ENCODE peak calls at places on chromosomes 4 and X, in six cellular contexts. N, M, R, Y, P and G are unnamed samples.

GRCh38 chr4:184653650-184654049 is 4.1 kb downstream of the PRIMPOL start:
- DNase-seq in N (no peak), M (peak), R (no peak), Y (no peak), P (no peak), G (no peak)

GRCh38 chr4:47031713-47032404 is 492 bp downstream of the GABRB1 start:
- DNase-seq in N (no peak), M (no peak), R (no peak), Y (no peak), P (no peak), G (no peak)

GRCh38 chr4:73573794-73574528 is 46.3 kb downstream of the RASSF6 start:
- DNase-seq in N (no peak), M (peak), R (peak), Y (no peak), P (peak), G (peak)

GRCh38 chrX:155215443-155216178 is 649 bp upstream of the VBP1 start:
- DNase-seq in N (no peak), M (no peak), R (no peak), Y (no peak), P (no peak), G (no peak)

GRCh38 chrX:130085551-130085986 is 24.7 kb downstream of the ELF4 start:
- DNase-seq in N (no peak), M (no peak), R (peak), Y (no peak), P (no peak), G (no peak)

GRCh38 chrX:101417981-101418841 is 10.2 kb downstream of the HNRNPH2 start:
- DNase-seq in N (peak), M (no peak), R (peak), Y (peak), P (peak), G (no peak)

GRCh38 chrX:38282044-38282443 is 45.3 kb downstream of the RPGR start:
- DNase-seq in N (no peak), M (no peak), R (no peak), Y (no peak), P (no peak), G (no peak)

GRCh38 chr4:77001907-77002306 is 52.4 kb downstream of the SEPTIN11 start:
- DNase-seq in N (no peak), M (no peak), R (no peak), Y (no peak), P (no peak), G (no peak)

GRCh38 chr4:111494471-111494870 is 650.8 kb upstream of the FAM241A start:
- DNase-seq in N (no peak), M (no peak), R (no peak), Y (no peak), P (no peak), G (no peak)

GRCh38 chr4:168151313-168151712 is 59.0 kb downstream of the ANXA10 start:
- DNase-seq in N (no peak), M (no peak), R (no peak), Y (no peak), P (peak), G (no peak)

GRCh38 chrX:42930951-42931350 is 153.0 kb upstream of the PPP1R2C start:
- DNase-seq in N (no peak), M (no peak), R (no peak), Y (no peak), P (no peak), G (no peak)

GRCh38 chr4:41129128-41129754 is 85.1 kb downstream of the APBB2 start:
- DNase-seq in N (no peak), M (no peak), R (no peak), Y (no peak), P (no peak), G (no peak)

GRCh38 chr4:69038582-69038981 is 57.7 kb upstream of the UGT2B7 start:
- DNase-seq in N (no peak), M (no peak), R (no peak), Y (no peak), P (no peak), G (no peak)

GRCh38 chr4:6198768-6199343 is 1.5 kb downstream of the JAKMIP1 start:
- DNase-seq in N (no peak), M (no peak), R (no peak), Y (no peak), P (peak), G (no peak)
- TF ChIP-seq CTCF in N (no peak), M (no peak), R (no peak), Y (no peak), P (peak), G (no peak)

GRCh38 chr4:120921456-120922389 is 803 bp downstream of the PRDM5 start:
- DNase-seq in N (no peak), M (peak), R (peak), Y (peak), P (peak), G (no peak)

GRCh38 chr4:120918788-120919187 is 3.7 kb downstream of the PRDM5 start:
- DNase-seq in N (no peak), M (no peak), R (no peak), Y (no peak), P (no peak), G (no peak)

GRCh38 chr4:120918092-120918491 is 4.4 kb downstream of the PRDM5 start:
- DNase-seq in N (no peak), M (no peak), R (no peak), Y (no peak), P (no peak), G (no peak)

GRCh38 chr4:120920666-120921065 is 1.9 kb downstream of the PRDM5 start:
- DNase-seq in N (no peak), M (no peak), R (no peak), Y (no peak), P (no peak), G (no peak)

GRCh38 chr4:120919358-120919757 is 3.2 kb downstream of the PRDM5 start:
- DNase-seq in N (no peak), M (no peak), R (no peak), Y (no peak), P (no peak), G (no peak)
- TF ChIP-seq CTCF in N (no peak), M (peak), R (no peak), Y (no peak), P (no peak), G (peak)

GRCh38 chr4:89837385-89837995 is 529 bp upstream of the SNCA start:
- DNase-seq in N (no peak), M (no peak), R (peak), Y (peak), P (peak), G (peak)
- TF ChIP-seq CTCF in N (no peak), M (peak), R (no peak), Y (no peak), P (peak), G (peak)

DNA sequence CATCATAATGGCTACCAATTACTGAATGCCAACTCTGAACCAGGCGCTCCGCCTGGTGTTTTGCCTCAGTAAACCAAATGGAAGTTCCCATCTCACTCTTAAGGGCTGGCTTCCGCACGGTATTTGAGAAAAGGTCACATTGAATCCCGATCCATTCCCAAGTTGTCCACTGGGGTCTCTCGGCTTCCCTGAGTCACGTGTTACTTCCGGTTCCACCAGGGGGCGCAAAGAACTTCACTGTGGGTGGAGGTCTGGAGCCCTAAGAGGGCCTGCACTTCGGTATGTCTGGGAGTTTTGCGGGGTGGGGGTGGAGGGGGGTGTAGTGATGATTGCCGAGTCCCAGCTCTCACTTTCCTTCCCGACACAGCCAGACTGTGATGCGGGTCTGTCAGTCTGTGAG is 13.4 kb upstream of the NHS start:
- DNase-seq in N (no peak), M (no peak), R (no peak), Y (no peak), P (peak), G (no peak)
- TF ChIP-seq CTCF in N (no peak), M (peak), R (peak), Y (no peak), P (peak), G (peak)